ENCODE peak calls at places on chromosome 16, in nine cellular contexts. P, Y, E, Z, M, N, O, B and A are unnamed samples.

GRCh38 chr16:84541999-84542876 is 37.8 kb upstream of the MEAK7 start:
- DNase-seq in P (no peak), Y (no peak), E (no peak), Z (no peak), M (no peak), N (peak; percentile 36), O (no peak), B (no peak), A (no peak)

GRCh38 chr16:10835281-10835931 is 16.8 kb upstream of the TVP23A start:
- DNase-seq in P (no peak), Y (no peak), E (no peak), Z (no peak), M (peak; percentile 47), N (no peak), O (no peak), B (no peak), A (no peak)

GRCh38 chr16:70627696-70628095 is 18.7 kb upstream of the IL34 start:
- DNase-seq in P (no peak), Y (no peak), E (no peak), Z (no peak), M (no peak), N (no peak), O (no peak), B (no peak), A (no peak)

GRCh38 chr16:29877266-29877961 is 14.4 kb upstream of the CDIPT start:
- DNase-seq in P (peak; percentile 24), Y (peak; percentile 83), E (no peak), Z (no peak), M (peak; percentile 66), N (peak; percentile 65), O (no peak), B (peak; percentile 65), A (peak; percentile 51)

GRCh38 chr16:72536673-72537435 is 364.9 kb upstream of the PMFBP1 start:
- DNase-seq in P (peak; percentile 20), Y (no peak), E (no peak), Z (no peak), M (no peak), N (peak; percentile 71), O (no peak), B (no peak), A (no peak)

GRCh38 chr16:20203277-20203676 is 124.0 kb downstream of the GP2 start:
- DNase-seq in P (no peak), Y (no peak), E (no peak), Z (no peak), M (no peak), N (no peak), O (no peak), B (no peak), A (no peak)

GRCh38 chr16:69885722-69886121 is 65.4 kb upstream of the CLEC18A start:
- DNase-seq in P (no peak), Y (no peak), E (no peak), Z (no peak), M (no peak), N (no peak), O (no peak), B (no peak), A (no peak)

GRCh38 chr16:26645629-26646028 is 421.1 kb upstream of the C16orf82 start:
- DNase-seq in P (no peak), Y (peak; percentile 12), E (no peak), Z (no peak), M (peak; percentile 62), N (no peak), O (peak; percentile 68), B (peak; percentile 22), A (peak; percentile 57)

GRCh38 chr16:23534868-23535860 is 22.0 kb downstream of the EARS2 start:
- DNase-seq in P (peak; percentile 7), Y (no peak), E (no peak), Z (no peak), M (no peak), N (no peak), O (no peak), B (no peak), A (no peak)

GRCh38 chr16:79329967-79330366 is 270.6 kb downstream of the MAF start:
- DNase-seq in P (no peak), Y (no peak), E (no peak), Z (no peak), M (no peak), N (no peak), O (no peak), B (no peak), A (no peak)

GRCh38 chr16:35651841-35652240 is 2192.4 kb downstream of the TP53TG3F start:
- DNase-seq in P (no peak), Y (no peak), E (no peak), Z (no peak), M (no peak), N (no peak), O (no peak), B (no peak), A (no peak)

GRCh38 chr16:67537636-67538591 is 9.3 kb downstream of the RIPOR1 start:
- DNase-seq in P (peak; percentile 62), Y (no peak), E (peak; percentile 31), Z (peak; percentile 56), M (peak; percentile 53), N (peak; percentile 75), O (no peak), B (peak; percentile 61), A (peak; percentile 58)

GRCh38 chr16:19595043-19595767 is 39.7 kb downstream of the VPS35L start:
- DNase-seq in P (peak; percentile 50), Y (no peak), E (no peak), Z (no peak), M (no peak), N (peak; percentile 84), O (no peak), B (no peak), A (no peak)